ENCODE peak calls at places on chromosomes 5 and 9, in five cellular contexts. U is A549; J is stimulated activated CD4-positive, alpha-beta T cell treated with anti-CD3 and anti-CD28 coated beads, Interleukin-2, amount 100 ng/mL, for 48 hours; Y is NCI-H774; H is activated CD8-positive, alpha-beta memory T cell treated with anti-CD3 and anti-CD28 coated beads for 1 hour. E is an unnamed sample.

GRCh38 chr9:8437878-8438277 is 638.3 kb upstream of the DMAC1 start:
- DNase-seq in U (no peak), J (no peak), Y (no peak), H (no peak), E (no peak)

GRCh38 chr9:89883401-89884341 is 278.9 kb downstream of the GADD45G start:
- DNase-seq in U (no peak), J (no peak), Y (no peak), H (no peak), E (no peak)

GRCh38 chr5:136051486-136052220 is 22.9 kb downstream of the TGFBI start:
- DNase-seq in U (no peak), J (no peak), Y (no peak), H (no peak), E (no peak)

GRCh38 chr9:99011161-99011709 is 67.5 kb downstream of the COL15A1 start:
- DNase-seq in U (peak), J (no peak), Y (no peak), H (no peak), E (no peak)

GRCh38 chr5:120545951-120546350 is 81.9 kb downstream of the PRR16 start:
- DNase-seq in U (no peak), J (no peak), Y (no peak), H (no peak), E (no peak)

GRCh38 chr5:10118150-10118549 is 131.5 kb downstream of the ATPSCKMT start:
- DNase-seq in U (no peak), J (no peak), Y (no peak), H (no peak), E (no peak)

GRCh38 chr9:32220750-32221149 is 163.7 kb upstream of the ACO1 start:
- DNase-seq in U (no peak), J (no peak), Y (no peak), H (no peak), E (no peak)

GRCh38 chr5:113223831-113224604 is 210.8 kb downstream of the TSSK1B start:
- DNase-seq in U (no peak), J (no peak), Y (no peak), H (no peak), E (no peak)

GRCh38 chr9:27591093-27591492 is 17.8 kb upstream of the C9orf72 start:
- DNase-seq in U (no peak), J (no peak), Y (no peak), H (no peak), E (no peak)

GRCh38 chr9:118455781-118456180 is 751.6 kb downstream of the TLR4 start:
- DNase-seq in U (no peak), J (no peak), Y (peak), H (no peak), E (no peak)

GRCh38 chr9:72460342-72461312 is 60.8 kb upstream of the TMC1 start:
- DNase-seq in U (peak), J (no peak), Y (no peak), H (no peak), E (no peak)

GRCh38 chr5:29950416-29951145 is 1242.9 kb upstream of the CDH6 start:
- DNase-seq in U (no peak), J (no peak), Y (no peak), H (no peak), E (no peak)

GRCh38 chr5:178338750-178339144 is 106.1 kb upstream of the PHYKPL start:
- DNase-seq in U (no peak), J (no peak), Y (no peak), H (no peak), E (no peak)

GRCh38 chr9:68560131-68560844 is 19.6 kb upstream of the TMEM252 start:
- DNase-seq in U (peak), J (peak), Y (no peak), H (peak), E (no peak)

GRCh38 chr9:6680797-6681146 is 35.2 kb upstream of the GLDC start:
- DNase-seq in U (peak), J (peak), Y (peak), H (peak), E (no peak)

GRCh38 chr5:122085041-122085440 is 7.0 kb upstream of the LOX start:
- DNase-seq in U (no peak), J (no peak), Y (no peak), H (no peak), E (no peak)

GRCh38 chr5:147874910-147875367 is 3.6 kb upstream of the SCGB3A2 start:
- DNase-seq in U (no peak), J (no peak), Y (no peak), H (no peak), E (no peak)

GRCh38 chr5:78467744-78468357 is 107.4 kb downstream of the SCAMP1 start:
- DNase-seq in U (peak), J (no peak), Y (peak), H (no peak), E (no peak)

GRCh38 chr9:109286981-109287380 is 33.9 kb downstream of the EPB41L4B start:
- DNase-seq in U (no peak), J (no peak), Y (no peak), H (no peak), E (no peak)

GRCh38 chr5:65299841-65300240 is 181.9 kb downstream of the ADAMTS6 start:
- DNase-seq in U (no peak), J (no peak), Y (no peak), H (no peak), E (no peak)

GRCh38 chr5:78983601-78984000 is 1.5 kb downstream of the ARSB start:
- DNase-seq in U (no peak), J (no peak), Y (no peak), H (no peak), E (no peak)